ENCODE peak calls at places on chromosomes 16 and 17, in seven cellular contexts. Y is hepatocyte; J is CD8-positive, alpha-beta memory T cell; F is fibroblast of lung; C is iPS DF 6.9; U is left lung; X is tibial artery. G is an unnamed sample.

GRCh38 chr16:11742041-11742535 is 569 bp downstream of the TXNDC11 start:
- DNase-seq in Y (no peak), J (peak; percentile 15), F (peak; percentile 15), C (no peak), U (peak; percentile 56), X (peak; percentile 28), G (peak; percentile 39)

GRCh38 chr16:81547919-81548216 is 103.3 kb downstream of the CMIP start:
- DNase-seq in Y (no peak), J (no peak), F (no peak), C (no peak), U (no peak), X (no peak), G (no peak)

GRCh38 chr17:12973496-12974318 is 44.1 kb downstream of the ELAC2 start:
- DNase-seq in Y (peak; percentile 17), J (no peak), F (peak; percentile 18), C (no peak), U (no peak), X (no peak), G (no peak)

GRCh38 chr16:77445321-77445720 is 10.5 kb upstream of the ADAMTS18 start:
- DNase-seq in Y (no peak), J (no peak), F (no peak), C (no peak), U (no peak), X (no peak), G (no peak)

GRCh38 chr17:78176548-78177025 is 8.2 kb downstream of the SYNGR2 start:
- DNase-seq in Y (peak; percentile 80), J (peak; percentile 60), F (peak; percentile 25), C (no peak), U (peak; percentile 79), X (peak; percentile 56), G (no peak)

GRCh38 chr17:81537856-81538555 is 9.8 kb downstream of the FSCN2 start:
- DNase-seq in Y (no peak), J (no peak), F (no peak), C (no peak), U (no peak), X (no peak), G (peak; percentile 100)

GRCh38 chr17:36999475-36999874 is 50.7 kb downstream of the AATF start:
- DNase-seq in Y (no peak), J (no peak), F (no peak), C (no peak), U (no peak), X (no peak), G (no peak)

GRCh38 chr17:80036715-80037477 is 454 bp downstream of the CCDC40 start:
- DNase-seq in Y (peak; percentile 71), J (peak; percentile 4), F (peak; percentile 47), C (no peak), U (peak; percentile 45), X (no peak), G (peak; percentile 88)

GRCh38 chr16:46620265-46621005 is 744 bp downstream of the SHCBP1 start:
- DNase-seq in Y (no peak), J (no peak), F (peak; percentile 24), C (no peak), U (peak; percentile 45), X (no peak), G (no peak)

GRCh38 chr17:7132511-7133094 is 18.0 kb upstream of the ASGR2 start:
- DNase-seq in Y (peak; percentile 47), J (peak; percentile 5), F (no peak), C (peak; percentile 85), U (no peak), X (no peak), G (no peak)

GRCh38 chr17:17849863-17850373 is 13.1 kb upstream of the SREBF1 start:
- DNase-seq in Y (peak; percentile 48), J (peak; percentile 60), F (peak; percentile 47), C (no peak), U (peak; percentile 70), X (peak; percentile 66), G (peak; percentile 93)

GRCh38 chr17:77507116-77507885 is 366.5 kb downstream of the SEC14L1 start:
- DNase-seq in Y (peak; percentile 5), J (no peak), F (no peak), C (no peak), U (no peak), X (no peak), G (no peak)

GRCh38 chr17:48997103-48997826 is at the start of gene IGF2BP1:
- DNase-seq in Y (peak; percentile 88), J (no peak), F (peak; percentile 68), C (no peak), U (no peak), X (no peak), G (peak; percentile 81)

GRCh38 chr17:55845385-55845784 is 94.5 kb downstream of the PCTP start:
- DNase-seq in Y (peak; percentile 81), J (no peak), F (peak; percentile 27), C (peak; percentile 29), U (peak; percentile 48), X (peak; percentile 59), G (peak; percentile 10)

GRCh38 chr16:55052335-55053070 is 121.8 kb downstream of the IRX5 start:
- DNase-seq in Y (peak; percentile 41), J (no peak), F (no peak), C (no peak), U (no peak), X (no peak), G (no peak)

GRCh38 chr16:54856871-54857270 is 73.8 kb upstream of the IRX5 start:
- DNase-seq in Y (no peak), J (no peak), F (no peak), C (no peak), U (no peak), X (no peak), G (no peak)

GRCh38 chr17:69390735-69391501 is 23.6 kb upstream of the MAP2K6 start:
- DNase-seq in Y (peak; percentile 16), J (no peak), F (no peak), C (no peak), U (no peak), X (no peak), G (no peak)

GRCh38 chr17:66357037-66357436 is 54.6 kb downstream of the PRKCA start:
- DNase-seq in Y (no peak), J (no peak), F (peak; percentile 49), C (no peak), U (no peak), X (no peak), G (no peak)

GRCh38 chr17:31329221-31329620 is 7.8 kb upstream of the EVI2A start:
- DNase-seq in Y (no peak), J (no peak), F (no peak), C (no peak), U (no peak), X (no peak), G (no peak)

GRCh38 chr17:12549499-12549901 is 116.2 kb upstream of the MYOCD start:
- DNase-seq in Y (no peak), J (no peak), F (peak; percentile 30), C (no peak), U (no peak), X (no peak), G (peak; percentile 26)

GRCh38 chr16:57284952-57285263 is 436 bp upstream of the PLLP start:
- DNase-seq in Y (no peak), J (no peak), F (no peak), C (no peak), U (no peak), X (no peak), G (no peak)

GRCh38 chr16:57285379-57285778 is 907 bp upstream of the PLLP start:
- DNase-seq in Y (no peak), J (no peak), F (no peak), C (no peak), U (no peak), X (no peak), G (no peak)

GRCh38 chr16:57283214-57283955 is 1.1 kb downstream of the PLLP start:
- DNase-seq in Y (peak; percentile 67), J (no peak), F (no peak), C (no peak), U (no peak), X (no peak), G (no peak)

GRCh38 chr16:57283956-57284205 is 591 bp downstream of the PLLP start:
- DNase-seq in Y (no peak), J (no peak), F (no peak), C (no peak), U (no peak), X (no peak), G (no peak)

GRCh38 chr16:57284206-57284951 is at the start of gene PLLP:
- DNase-seq in Y (peak; percentile 80), J (peak; percentile 13), F (peak; percentile 17), C (no peak), U (no peak), X (no peak), G (peak; percentile 74)
- H3K36me3 ChIP-seq in Y (no peaks in the 10 kb centered on the region), J (no peaks in the 10 kb centered on the region), F (no peaks in the 10 kb centered on the region), C (no peaks in the 10 kb centered on the region), U (no peaks in the 10 kb centered on the region), X (no peaks in the 10 kb centered on the region), G (no peaks in the 10 kb centered on the region)

DNA sequence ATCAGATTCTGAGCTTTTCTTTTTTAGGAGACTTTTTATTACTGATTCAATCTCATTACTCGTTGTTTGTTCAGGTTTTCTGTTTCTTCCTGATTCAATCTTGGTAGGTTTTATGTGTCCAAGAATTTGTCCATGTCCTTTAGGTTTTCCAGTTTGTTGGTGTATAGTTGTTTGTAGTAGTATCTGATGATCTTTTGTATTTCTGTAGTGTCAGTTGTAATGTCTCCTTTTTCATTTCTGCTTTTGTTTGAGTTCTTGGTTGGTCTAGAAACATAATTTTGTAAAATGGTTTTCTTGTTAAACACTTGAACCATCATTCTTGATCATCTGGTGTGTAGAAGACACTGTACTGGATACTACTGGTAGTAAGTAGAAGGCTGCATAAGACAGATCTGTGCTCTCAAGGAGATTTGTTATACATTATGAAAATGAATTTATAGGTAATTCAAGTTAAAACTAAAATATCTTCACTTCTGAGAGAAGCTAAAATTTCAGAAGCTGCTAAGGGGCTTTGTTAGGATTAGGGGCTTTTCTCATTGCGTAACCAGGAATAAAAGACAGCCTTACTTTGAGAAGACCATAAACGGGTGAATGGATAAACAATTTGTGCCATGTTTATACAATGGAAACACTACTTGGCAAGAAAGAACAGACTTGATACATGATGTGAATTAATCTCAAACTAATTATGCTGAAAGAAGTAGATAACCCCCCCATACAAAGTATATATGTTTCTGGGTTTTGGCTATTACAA is 44.0 kb downstream of the NSRP1 start:
- DNase-seq in Y (no peak), J (no peak), F (no peak), C (no peak), U (no peak), X (no peak), G (no peak)
- H3K27ac ChIP-seq in Y (no peak overlapping the region), J (no peak overlapping the region), F (no peak overlapping the region), C (no peak overlapping the region), U (no peak overlapping the region), X (no peak overlapping the region), G (no peak overlapping the region)

GRCh38 chr17:35103271-35103670 is 16.4 kb downstream of the RAD51D start:
- DNase-seq in Y (no peak), J (no peak), F (no peak), C (no peak), U (no peak), X (no peak), G (no peak)
- H3K36me3 ChIP-seq in Y (no peaks in the 10 kb centered on the region), J (peaks cover 8% of the 10 kb centered on the region), F (no peaks in the 10 kb centered on the region), C (peaks cover 9% of the 10 kb centered on the region), U (peaks cover 72% of the 10 kb centered on the region), X (peaks cover 22% of the 10 kb centered on the region), G (peaks cover 12% of the 10 kb centered on the region)

DNA sequence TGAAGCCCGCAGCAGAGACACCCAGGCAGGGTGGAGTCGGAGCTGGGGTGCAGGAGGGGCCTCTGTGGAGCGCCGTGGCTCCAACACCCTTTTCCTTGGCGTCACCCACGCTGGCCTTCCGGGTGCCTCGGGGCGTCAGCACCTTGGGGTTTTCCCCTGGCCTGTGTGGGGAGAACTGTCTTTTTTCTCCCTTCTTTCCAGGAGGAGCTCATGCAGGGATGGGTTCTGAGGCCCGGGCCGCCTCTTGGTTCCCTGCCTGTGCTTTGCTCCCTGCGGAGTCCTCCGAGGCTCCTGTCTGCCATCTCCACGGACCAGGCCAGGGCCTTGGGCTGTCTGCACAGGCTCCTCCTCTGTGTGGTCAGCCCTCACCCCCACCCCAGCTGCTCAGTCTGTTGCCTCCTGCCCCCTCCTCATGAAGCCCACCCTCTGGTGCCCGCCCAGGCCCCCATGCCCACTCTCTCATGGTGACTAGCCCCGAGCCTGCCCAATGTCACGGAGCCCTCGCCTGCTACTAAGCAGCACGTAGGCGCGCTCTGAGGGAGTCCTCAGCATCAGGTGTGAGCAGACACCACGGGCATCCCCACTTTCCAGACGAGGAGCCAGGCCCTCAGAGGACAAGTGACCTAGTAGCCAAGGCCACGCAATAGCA is 5.0 kb downstream of the KATNB1 start:
- DNase-seq in Y (no peak), J (no peak), F (no peak), C (no peak), U (no peak), X (no peak), G (no peak)
- H3K27ac ChIP-seq in Y (no peak overlapping the region), J (no peak overlapping the region), F (no peak overlapping the region), C (no peak overlapping the region), U (no peak overlapping the region), X (no peak overlapping the region), G (no peak overlapping the region)

G was measured in SJCRH30.